ENCODE peak calls at places on chromosomes 16 and 17, in eight cellular contexts. I is fibroblast of mammary gland, E is stomach, F is epithelial cell of esophagus, C is OCI-LY7, H is epithelial cell of proximal tubule, X is kidney epithelial cell, A is GM23338. R is an unnamed sample.

GRCh38 chr16:56525154-56525720 is 5.4 kb upstream of the BBS2 start:
- DNase-seq in C (no peak), F (no peak), I (peak; percentile 82), X (no peak), H (no peak), A (no peak), E (no peak), R (no peak)

GRCh38 chr17:61376931-61377838 is 22.5 kb upstream of the TBX2 start:
- DNase-seq in E (no peak), X (no peak), F (no peak), A (no peak), H (no peak), C (no peak), I (no peak), R (no peak)

GRCh38 chr17:4968916-4969550 is 1.4 kb upstream of the SPAG7 start:
- DNase-seq in H (peak; percentile 87), C (no peak), X (peak; percentile 82), E (no peak), A (no peak), F (peak; percentile 89), I (peak; percentile 96), R (peak; percentile 28)

GRCh38 chr16:57627184-57627871 is 1.1 kb upstream of the ADGRG1 start:
- DNase-seq in A (peak; percentile 71), I (peak; percentile 75), C (no peak), F (peak; percentile 75), E (no peak), X (peak; percentile 83), H (peak; percentile 83), R (peak; percentile 50)

GRCh38 chr17:67534941-67535340 is 157.9 kb downstream of the PITPNC1 start:
- DNase-seq in X (no peak), H (peak; percentile 23), F (no peak), I (no peak), A (no peak), E (no peak), C (no peak), R (no peak)

GRCh38 chr16:27334874-27335273 is 21.1 kb downstream of the IL4R start:
- DNase-seq in X (no peak), E (no peak), A (no peak), H (no peak), F (no peak), I (peak; percentile 56), C (no peak), R (no peak)

GRCh38 chr17:66684716-66685115 is 150.2 kb upstream of the CACNG5 start:
- DNase-seq in A (no peak), C (no peak), F (no peak), H (no peak), I (peak; percentile 13), E (no peak), X (no peak), R (no peak)

GRCh38 chr16:17784073-17784472 is 313.3 kb upstream of the XYLT1 start:
- DNase-seq in A (peak; percentile 86), I (peak; percentile 66), C (peak; percentile 3), H (no peak), F (peak; percentile 3), X (no peak), E (no peak), R (peak; percentile 52)

GRCh38 chr17:14784997-14785696 is 480.0 kb downstream of the PMP22 start:
- DNase-seq in C (peak; percentile 65), A (peak; percentile 13), H (no peak), I (no peak), F (peak; percentile 61), X (no peak), E (no peak), R (no peak)

GRCh38 chr16:23635958-23636357 is 5.2 kb downstream of the PALB2 start:
- DNase-seq in I (peak; percentile 15), C (no peak), E (no peak), X (no peak), F (no peak), H (no peak), A (no peak), R (no peak)

GRCh38 chr16:67530013-67530939 is 1.6 kb downstream of the RIPOR1 start:
- DNase-seq in A (peak; percentile 54), C (peak; percentile 34), E (peak; percentile 65), H (no peak), F (no peak), I (peak; percentile 62), X (peak; percentile 48), R (peak; percentile 68)

GRCh38 chr17:4715071-4715749 is 4.8 kb downstream of the ARRB2 start:
- DNase-seq in F (no peak), H (no peak), A (no peak), I (no peak), C (no peak), E (no peak), X (no peak), R (no peak)

GRCh38 chr16:6484931-6485330 is 847.7 kb upstream of the RBFOX1 start:
- DNase-seq in H (no peak), C (no peak), X (no peak), I (no peak), F (peak; percentile 41), E (no peak), A (no peak), R (no peak)
- TF ChIP-seq CTCF in H (no peak), C (no peak), X (no peak), I (no peak), F (no peak), E (no peak), A (no peak), R (no peak)

GRCh38 chr17:45317113-45317820 is 447 bp upstream of the MAP3K14 start:
- DNase-seq in A (peak; percentile 100), F (peak; percentile 100), E (peak; percentile 100), X (peak; percentile 100), C (peak; percentile 100), H (peak; percentile 98), I (peak; percentile 100), R (peak; percentile 100)
- TF ChIP-seq CTCF in A (no peak), F (no peak), E (no peak), X (no peak), C (no peak), H (no peak), I (no peak), R (no peak)

GRCh38 chr16:84183911-84184310 is 2.9 kb downstream of the TAF1C start:
- DNase-seq in I (no peak), E (no peak), X (no peak), A (no peak), C (no peak), F (peak; percentile 21), H (no peak), R (no peak)
- TF ChIP-seq CTCF in I (peak; percentile 37), E (no peak), X (peak; percentile 25), A (peak; percentile 28), C (no peak), F (peak; percentile 52), H (peak; percentile 27), R (no peak)

GRCh38 chr16:64089697-64090096 is 1032.2 kb downstream of the CDH11 start:
- DNase-seq in E (no peak), X (no peak), A (peak; percentile 81), H (no peak), F (peak; percentile 28), C (peak; percentile 78), I (peak; percentile 36), R (peak; percentile 9)
- TF ChIP-seq CTCF in E (no peak), X (peak; percentile 46), A (peak; percentile 79), H (peak; percentile 80), F (peak; percentile 59), C (peak; percentile 88), I (peak; percentile 66), R (peak; percentile 50)

GRCh38 chr16:22055881-22056280 is 36.5 kb upstream of the VWA3A start:
- DNase-seq in A (peak; percentile 86), C (no peak), I (no peak), F (peak; percentile 14), X (no peak), H (no peak), E (no peak), R (peak; percentile 14)
- TF ChIP-seq CTCF in A (peak; percentile 72), C (no peak), I (peak; percentile 14), F (peak; percentile 24), X (peak; percentile 21), H (peak; percentile 24), E (no peak), R (peak; percentile 29)

GRCh38 chr17:65194670-65195334 is 57.6 kb downstream of the RGS9 start:
- DNase-seq in F (no peak), X (no peak), I (no peak), C (no peak), A (peak; percentile 26), E (peak; percentile 46), H (no peak), R (no peak)
- TF ChIP-seq CTCF in F (no peak), X (no peak), I (no peak), C (no peak), A (peak; percentile 53), E (no peak), H (no peak), R (no peak)

GRCh38 chr16:75383141-75383540 is 50.2 kb downstream of the CFDP1 start:
- DNase-seq in C (no peak), F (no peak), X (no peak), A (no peak), I (no peak), E (no peak), H (no peak), R (no peak)
- TF ChIP-seq CTCF in C (no peak), F (no peak), X (no peak), A (no peak), I (no peak), E (no peak), H (no peak), R (no peak)

DNA sequence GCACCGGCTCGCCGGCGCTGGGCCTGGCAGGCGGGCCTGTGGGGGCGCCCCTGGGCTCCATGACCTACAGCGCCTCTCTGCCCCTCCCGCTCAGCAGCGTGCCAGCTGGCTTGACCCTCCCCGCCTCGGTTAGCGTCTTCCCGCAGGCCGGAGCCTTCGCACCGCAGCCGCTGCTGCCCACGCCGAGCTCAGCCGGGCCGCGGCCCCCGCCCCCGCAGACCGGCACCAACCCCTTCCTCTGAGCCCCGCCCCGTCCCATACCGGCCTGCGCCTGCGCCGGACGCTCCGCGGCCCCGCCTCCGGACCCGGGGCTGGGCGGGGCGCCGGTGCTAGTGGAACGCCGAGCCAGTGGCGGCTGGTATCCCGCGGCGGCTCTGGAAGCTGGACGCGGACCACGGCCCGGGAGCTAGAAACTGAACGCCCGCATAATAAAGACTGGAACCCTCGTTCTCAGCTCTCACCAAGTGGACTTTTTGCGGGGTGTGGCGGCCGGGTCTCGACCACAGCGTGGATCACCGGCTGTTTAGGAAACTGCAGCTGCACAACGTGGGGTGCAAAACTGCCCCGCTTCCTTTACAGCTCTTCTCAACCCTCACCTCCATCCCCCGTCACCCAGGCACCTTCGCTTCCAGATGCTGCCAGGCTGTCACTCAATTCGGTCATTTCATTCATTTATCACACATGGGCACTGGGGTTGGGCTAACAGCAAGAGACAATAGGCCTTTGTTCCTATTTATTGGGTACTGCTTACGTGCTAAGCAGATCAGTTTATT is 4.9 kb upstream of the SPATA20 start:
- DNase-seq in A (peak; percentile 94), I (peak; percentile 69), H (no peak), F (peak; percentile 80), X (peak; percentile 10), C (peak; percentile 82), E (peak; percentile 92), R (peak; percentile 95)
- TF ChIP-seq CTCF in A (no peak), I (no peak), H (peak; percentile 33), F (no peak), X (peak; percentile 12), C (peak; percentile 70), E (no peak), R (no peak)